ENCODE peak calls at places on chromosomes 2 and 18, in four cellular contexts. Y, P, W and V are unnamed samples.

GRCh38 chr18:57441395-57441794 is 6.2 kb downstream of the ONECUT2 start:
- DNase-seq in Y (peak), P (no peak), W (peak), V (no peak)

GRCh38 chr2:196473617-196474016 is 165.9 kb upstream of the CCDC150 start:
- DNase-seq in Y (no peak), P (no peak), W (no peak), V (no peak)

GRCh38 chr2:203490391-203490790 is 44.7 kb downstream of the RAPH1 start:
- DNase-seq in Y (no peak), P (no peak), W (no peak), V (no peak)

GRCh38 chr2:159987136-159987535 is 75.3 kb downstream of the PLA2R1 start:
- DNase-seq in Y (no peak), P (no peak), W (no peak), V (no peak)

GRCh38 chr2:240785424-240786335 is 34.3 kb downstream of the KIF1A start:
- DNase-seq in Y (no peak), P (no peak), W (no peak), V (no peak)

GRCh38 chr2:182866461-182867369 is at the start of gene FRZB:
- DNase-seq in Y (peak), P (peak), W (peak), V (no peak)

GRCh38 chr2:71102981-71103681 is 26.9 kb downstream of the MCEE start:
- DNase-seq in Y (no peak), P (no peak), W (no peak), V (peak)

GRCh38 chr2:156892449-156893335 is 364.8 kb upstream of the GALNT5 start:
- DNase-seq in Y (peak), P (peak), W (peak), V (no peak)

GRCh38 chr2:31987454-31987853 is 23.4 kb downstream of the MEMO1 start:
- DNase-seq in Y (peak), P (no peak), W (no peak), V (no peak)

GRCh38 chr2:240925191-240925575 is 19.0 kb downstream of the CROCC2 start:
- DNase-seq in Y (no peak), P (no peak), W (peak), V (no peak)

GRCh38 chr2:4763009-4763408 is 929.2 kb upstream of the SOX11 start:
- DNase-seq in Y (no peak), P (peak), W (peak), V (no peak)

GRCh38 chr2:242002944-242003343 is 133.4 kb downstream of the RTP5 start:
- DNase-seq in Y (no peak), P (no peak), W (no peak), V (no peak)

GRCh38 chr2:190748966-190749365 is 100.1 kb downstream of the NAB1 start:
- DNase-seq in Y (no peak), P (no peak), W (no peak), V (no peak)

GRCh38 chr2:171025199-171025598 is 96.1 kb downstream of the GORASP2 start:
- DNase-seq in Y (no peak), P (no peak), W (no peak), V (no peak)

GRCh38 chr2:152884088-152884487 is 165.7 kb downstream of the ARL6IP6 start:
- DNase-seq in Y (no peak), P (no peak), W (no peak), V (no peak)

GRCh38 chr2:10533811-10534321 is 85.7 kb upstream of the ODC1 start:
- DNase-seq in Y (peak), P (no peak), W (no peak), V (no peak)

GRCh38 chr2:45433363-45433762 is 177.7 kb downstream of the SRBD1 start:
- DNase-seq in Y (no peak), P (no peak), W (no peak), V (no peak)

DNA sequence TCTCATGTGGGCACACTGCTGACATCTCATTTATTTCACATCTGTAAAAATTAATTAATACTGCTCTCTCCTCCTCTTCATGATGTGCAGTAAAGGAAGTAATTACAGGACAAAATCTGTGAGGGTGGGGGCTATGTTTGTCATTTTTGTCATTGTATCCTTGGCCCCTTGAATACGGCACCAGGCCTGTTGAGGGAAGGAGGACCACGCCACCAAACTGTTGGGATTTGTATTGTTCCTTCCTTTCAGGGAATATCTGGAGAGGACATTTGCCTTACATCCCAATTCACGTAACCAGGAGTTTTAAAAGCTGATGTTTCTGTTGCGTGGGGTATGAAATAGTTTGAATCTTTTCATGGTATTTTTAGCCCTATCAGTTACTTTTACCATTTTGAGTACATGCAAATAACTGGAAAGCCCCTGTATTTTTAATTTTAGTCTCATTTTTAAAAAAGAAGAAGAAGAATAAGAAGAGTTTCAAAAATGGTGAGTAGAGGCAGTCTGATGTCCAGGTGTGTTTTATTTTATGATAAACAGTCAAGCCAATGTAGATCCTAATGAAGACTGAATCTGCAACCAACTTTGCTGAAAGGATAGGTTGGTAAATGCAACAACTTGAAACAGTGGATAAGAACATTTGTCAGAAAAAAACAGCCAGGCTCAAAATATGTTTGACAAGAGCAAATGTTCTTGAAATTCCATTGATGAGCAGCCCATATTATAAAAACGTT is 54.3 kb downstream of the RASGRP3 start:
- DNase-seq in Y (no peak), P (no peak), W (no peak), V (no peak)
- H2BK120ac ChIP-seq in Y (peak), P (no peak), W (no peak), V (no peak)

GRCh38 chr18:48930926-48931325 is 19.8 kb downstream of the SMAD7 start:
- DNase-seq in Y (no peak), P (no peak), W (no peak), V (no peak)

GRCh38 chr18:48929212-48929612 is 21.6 kb downstream of the SMAD7 start:
- DNase-seq in Y (peak), P (no peak), W (no peak), V (no peak)

GRCh38 chr18:48931680-48932461 is 18.9 kb downstream of the SMAD7 start:
- DNase-seq in Y (no peak), P (no peak), W (no peak), V (no peak)

GRCh38 chr18:48928787-48929186 is 22.0 kb downstream of the SMAD7 start:
- DNase-seq in Y (peak), P (no peak), W (no peak), V (no peak)

DNA sequence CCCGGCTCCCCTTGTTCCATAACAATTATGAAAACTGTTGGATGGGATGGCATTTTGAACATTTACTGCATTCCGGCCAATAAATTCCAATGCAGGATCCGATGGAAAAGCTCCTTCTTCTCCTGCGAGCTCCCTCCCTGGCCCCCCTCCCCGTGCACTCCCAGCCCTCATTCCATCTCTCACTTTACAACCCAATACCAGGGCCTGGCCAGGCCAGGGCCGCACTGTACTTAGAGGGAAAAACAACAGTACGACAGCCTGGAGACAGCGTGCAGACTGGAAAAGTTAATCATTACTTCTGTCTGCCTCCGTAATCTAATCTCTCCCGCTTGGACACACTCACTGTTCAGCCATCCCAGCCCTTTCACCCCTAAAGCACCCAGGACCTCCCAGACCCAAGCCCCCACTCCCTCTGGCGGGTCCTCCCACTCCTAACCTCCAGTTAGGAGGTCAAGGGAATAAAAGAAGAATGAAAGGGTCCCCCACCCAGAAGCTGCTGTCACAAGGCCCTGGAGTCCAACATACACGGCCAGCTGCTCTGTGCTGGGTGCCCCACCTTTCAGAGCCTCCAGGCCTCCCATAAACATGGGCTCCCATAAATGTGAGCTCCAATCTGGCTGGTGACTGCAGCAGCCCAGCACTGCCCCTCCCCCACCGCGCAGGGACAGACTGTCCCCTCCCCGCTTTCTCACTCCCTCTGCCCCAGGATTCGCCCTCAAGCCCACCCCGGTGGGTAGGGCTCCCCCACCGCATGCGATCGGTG is 20.6 kb downstream of the SMAD7 start:
- DNase-seq in Y (peak), P (no peak), W (no peak), V (no peak)
- H2BK120ac ChIP-seq in Y (peak), P (no peak), W (peak), V (peak)

DNA sequence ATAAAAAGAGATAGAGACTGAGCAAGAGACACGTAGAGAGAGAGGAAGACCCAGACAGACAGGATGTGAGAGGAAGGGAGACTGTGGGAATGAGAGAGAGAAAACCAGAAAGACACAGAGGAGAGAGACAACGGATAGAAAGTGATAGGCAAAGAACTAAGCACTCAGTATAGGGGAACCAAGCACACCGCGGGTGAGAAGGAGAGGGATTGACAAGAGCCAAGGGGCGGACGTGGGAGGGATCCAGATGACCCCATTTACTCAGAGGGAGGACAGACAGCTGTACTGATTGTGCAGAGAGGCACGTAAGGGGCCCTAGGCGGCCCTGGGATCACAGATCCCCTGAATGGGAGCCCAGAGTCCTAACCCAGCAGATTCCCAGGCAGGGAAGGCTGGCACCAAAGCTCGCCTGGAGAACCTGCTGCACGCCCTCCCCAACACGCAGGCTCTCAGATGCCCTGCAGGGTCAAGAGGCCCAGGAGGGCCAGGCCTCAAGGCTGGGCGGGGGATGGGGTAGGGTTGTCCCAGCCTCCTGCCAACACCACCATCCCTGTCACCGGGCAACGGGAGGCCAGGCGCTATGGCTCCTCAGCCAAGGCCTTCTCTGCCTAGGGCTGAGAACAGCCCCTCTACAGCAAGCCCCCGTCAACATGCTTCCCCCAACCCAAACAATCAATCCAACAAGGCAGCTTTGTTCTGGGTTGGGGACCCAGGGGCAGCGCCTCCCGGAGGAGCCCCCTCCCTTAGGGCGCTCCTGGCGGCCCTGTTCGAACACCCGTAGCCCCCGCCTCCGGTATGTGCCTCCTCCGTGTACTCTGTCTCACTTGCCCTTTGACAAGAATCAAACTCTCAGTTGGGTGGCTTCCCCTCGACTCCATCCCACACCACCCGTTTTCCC is 579 bp downstream of the LOXL3 start:
- DNase-seq in Y (no peak), P (peak), W (peak), V (no peak)
- H2BK120ac ChIP-seq in Y (peak), P (no peak), W (no peak), V (no peak)

DNA sequence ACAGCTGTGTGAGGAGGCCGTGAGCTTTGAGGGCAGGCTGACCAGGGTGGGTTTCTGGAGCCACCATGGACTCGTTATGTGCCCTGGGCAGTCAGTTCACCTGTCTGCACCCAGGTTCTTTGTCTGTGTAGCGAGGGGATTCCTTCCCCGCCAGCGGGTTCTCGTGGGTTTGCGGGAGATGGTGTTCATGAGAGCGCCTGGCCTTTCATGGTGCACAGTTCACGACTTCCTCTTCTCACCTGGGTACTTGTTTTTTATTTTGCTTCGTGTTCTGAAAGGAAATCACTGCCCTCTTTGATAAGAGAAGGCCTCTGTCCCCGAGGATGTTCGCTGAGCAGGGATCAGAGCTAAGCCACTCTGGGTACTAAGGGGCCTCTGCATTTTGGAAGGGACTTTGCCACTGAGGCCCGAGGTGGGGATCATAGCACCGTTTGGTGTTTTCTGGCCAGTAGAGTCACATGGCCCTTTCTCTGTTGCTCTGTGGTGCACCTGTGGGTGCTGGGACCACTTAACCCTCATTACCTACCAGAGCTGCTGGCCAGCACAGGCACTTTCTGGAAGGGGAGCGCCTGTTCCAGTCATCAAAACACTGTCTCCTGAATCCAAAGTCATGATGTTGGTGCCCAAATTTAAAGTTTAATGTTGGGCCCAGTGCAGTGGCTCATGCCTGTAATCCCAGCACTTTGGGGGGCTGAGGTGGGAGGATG is 78.5 kb downstream of the LDLRAD4 start:
- DNase-seq in Y (no peak), P (no peak), W (no peak), V (no peak)
- H2BK120ac ChIP-seq in Y (no peak), P (no peak), W (no peak), V (no peak)

GRCh38 chr2:3633982-3634630 is 23.9 kb upstream of the ALLC start:
- DNase-seq in Y (no peak), P (no peak), W (peak), V (no peak)
- H2BK120ac ChIP-seq in Y (no peak), P (no peak), W (no peak), V (no peak)

DNA sequence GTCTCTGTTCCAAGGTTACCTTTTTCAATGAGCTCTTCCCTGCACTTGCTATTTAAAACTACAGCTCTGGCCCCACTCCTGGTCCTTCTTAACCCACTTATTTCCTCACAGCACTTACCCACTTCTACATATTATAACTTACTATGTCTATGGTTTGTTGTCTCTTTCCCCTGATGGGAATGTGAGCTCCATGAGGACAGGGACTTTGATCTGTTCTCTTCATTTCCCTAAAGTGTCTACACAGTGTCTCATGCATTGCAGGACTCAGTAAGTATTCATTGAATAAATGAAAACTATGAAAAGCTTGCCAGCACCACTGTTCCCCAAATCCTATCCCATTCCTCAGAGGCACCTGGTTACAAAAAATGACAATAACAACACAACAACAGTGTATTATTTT is 18.3 kb upstream of the ACYP2 start:
- DNase-seq in Y (no peak), P (no peak), W (no peak), V (no peak)
- H2BK120ac ChIP-seq in Y (no peak), P (no peak), W (no peak), V (no peak)